ENCODE peak calls at places on chromosome 19, in six cellular contexts. I is adrenal gland, Q is psoas muscle, F is HCT116, S is trophoblast cell, X is tibial artery. R is an unnamed sample.

GRCh38 chr19:41479757-41480191 is 36.8 kb downstream of the ERICH4 start:
- DNase-seq in I (peak; percentile 93), F (no peak), X (peak; percentile 74), Q (no peak), S (no peak), R (no peak)

GRCh38 chr19:21602105-21602658 is 96.8 kb downstream of the ZNF429 start:
- DNase-seq in X (no peak), I (no peak), F (no peak), S (no peak), Q (no peak), R (no peak)

GRCh38 chr19:1811472-1811894 is 593 bp downstream of the ATP8B3 start:
- DNase-seq in S (peak; percentile 92), F (peak; percentile 90), Q (peak; percentile 86), I (peak; percentile 96), X (peak; percentile 91), R (no peak)

GRCh38 chr19:14502334-14503092 is 6.6 kb upstream of the GIPC1 start:
- DNase-seq in F (no peak), X (no peak), S (peak; percentile 94), I (no peak), Q (no peak), R (no peak)

GRCh38 chr19:45577111-45577905 is 7.3 kb downstream of the OPA3 start:
- DNase-seq in Q (peak; percentile 80), X (no peak), F (no peak), I (peak; percentile 75), S (peak; percentile 97), R (peak; percentile 80)

GRCh38 chr19:13983213-13983889 is 22.8 kb downstream of the RFX1 start:
- DNase-seq in Q (no peak), F (no peak), I (no peak), X (no peak), S (no peak), R (no peak)

GRCh38 chr19:16566161-16566560 is 6.1 kb downstream of the SLC35E1 start:
- DNase-seq in S (no peak), I (no peak), Q (no peak), X (no peak), F (no peak), R (no peak)

GRCh38 chr19:46881092-46881491 is 20.3 kb downstream of the ARHGAP35 start:
- DNase-seq in Q (no peak), X (no peak), S (no peak), F (no peak), I (no peak), R (no peak)

GRCh38 chr19:13953021-13953531 is 767 bp downstream of the DCAF15 start:
- DNase-seq in Q (no peak), X (no peak), I (no peak), F (no peak), S (no peak), R (no peak)

GRCh38 chr19:33434886-33435705 is 61.6 kb downstream of the CEBPG start:
- DNase-seq in Q (peak; percentile 38), S (no peak), I (no peak), F (no peak), X (no peak), R (no peak)

GRCh38 chr19:3804429-3804828 is 18.2 kb upstream of the MATK start:
- DNase-seq in S (no peak), I (no peak), X (no peak), Q (no peak), F (no peak), R (no peak)

GRCh38 chr19:14542721-14543328 is 13.4 kb downstream of the TECR start:
- DNase-seq in X (no peak), S (no peak), I (no peak), Q (no peak), F (no peak), R (no peak)

GRCh38 chr19:38049105-38049649 is 142.2 kb downstream of the SIPA1L3 start:
- DNase-seq in F (no peak), X (no peak), Q (no peak), I (peak; percentile 29), S (no peak), R (no peak)

GRCh38 chr19:46629546-46630025 is 4.7 kb upstream of the PTGIR start:
- DNase-seq in I (no peak), F (no peak), X (no peak), Q (no peak), S (no peak), R (no peak)

GRCh38 chr19:18725755-18726416 is 42.4 kb downstream of the CRTC1 start:
- DNase-seq in Q (peak; percentile 84), F (no peak), S (no peak), I (no peak), X (no peak), R (no peak)

GRCh38 chr19:12956446-12957388 is at the start of gene GADD45GIP1:
- DNase-seq in Q (peak; percentile 89), F (peak; percentile 67), I (peak; percentile 82), X (peak; percentile 83), S (peak; percentile 83), R (no peak)

GRCh38 chr19:49133621-49134454 is 14.5 kb downstream of the PPFIA3 start:
- DNase-seq in Q (no peak), I (peak; percentile 86), F (no peak), S (peak; percentile 36), X (no peak), R (no peak)

GRCh38 chr19:17762505-17763229 is 11.4 kb downstream of the FCHO1 start:
- DNase-seq in X (no peak), F (no peak), Q (no peak), I (peak; percentile 56), S (peak; percentile 51), R (no peak)

GRCh38 chr19:12788682-12789097 is 2.6 kb upstream of the JUNB start:
- DNase-seq in X (peak; percentile 93), Q (peak; percentile 90), F (no peak), I (peak; percentile 89), S (peak; percentile 15), R (no peak)

GRCh38 chr19:34639491-34640085 is 37.4 kb downstream of the SCGB2B2 start:
- DNase-seq in Q (no peak), F (peak; percentile 53), S (peak; percentile 80), X (no peak), I (peak; percentile 71), R (peak; percentile 20)

GRCh38 chr19:823565-824121 is 1.9 kb upstream of the PLPPR3 start:
- DNase-seq in Q (no peak), F (no peak), I (no peak), X (no peak), S (no peak), R (no peak)

GRCh38 chr19:15418112-15418587 is 638 bp downstream of the AKAP8L start:
- DNase-seq in F (no peak), Q (no peak), X (no peak), I (peak; percentile 57), S (peak; percentile 27), R (no peak)

DNA sequence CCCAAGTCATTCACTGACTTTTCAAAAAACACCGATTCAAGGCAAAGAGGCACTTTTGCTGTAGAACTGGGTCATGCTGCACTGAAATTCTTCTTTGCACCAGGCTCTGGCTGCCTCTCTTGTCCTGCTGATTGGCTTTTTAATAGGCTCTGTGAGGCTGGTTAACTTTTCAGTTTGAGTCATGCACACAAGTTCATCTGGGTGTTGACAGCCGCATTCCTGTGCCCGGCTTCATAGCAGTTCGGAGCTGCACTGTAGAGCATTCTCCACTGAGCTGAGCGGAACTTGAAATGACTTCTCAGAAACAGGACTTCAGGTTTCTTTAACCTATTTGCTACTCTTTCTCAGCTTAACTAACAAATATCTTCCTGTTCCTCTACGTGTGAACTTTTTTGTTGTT is 978.3 kb downstream of the UQCRFS1 start:
- DNase-seq in F (no peak), S (no peak), I (no peak), X (no peak), Q (no peak), R (no peak)
- H3K9me3 ChIP-seq in F (peaks cover 43% of the 10 kb centered on the region), S (no peaks in the 10 kb centered on the region), I (no peaks in the 10 kb centered on the region), X (no peaks in the 10 kb centered on the region), Q (no peaks in the 10 kb centered on the region), R (peaks cover 45% of the 10 kb centered on the region)

GRCh38 chr19:54708781-54709180 is 15.5 kb upstream of the KIR3DL3 start:
- DNase-seq in Q (no peak), X (no peak), F (no peak), S (no peak), I (no peak), R (no peak)

GRCh38 chr19:54707932-54708331 is 16.3 kb upstream of the KIR3DL3 start:
- DNase-seq in S (no peak), I (no peak), Q (no peak), F (no peak), X (no peak), R (no peak)

DNA sequence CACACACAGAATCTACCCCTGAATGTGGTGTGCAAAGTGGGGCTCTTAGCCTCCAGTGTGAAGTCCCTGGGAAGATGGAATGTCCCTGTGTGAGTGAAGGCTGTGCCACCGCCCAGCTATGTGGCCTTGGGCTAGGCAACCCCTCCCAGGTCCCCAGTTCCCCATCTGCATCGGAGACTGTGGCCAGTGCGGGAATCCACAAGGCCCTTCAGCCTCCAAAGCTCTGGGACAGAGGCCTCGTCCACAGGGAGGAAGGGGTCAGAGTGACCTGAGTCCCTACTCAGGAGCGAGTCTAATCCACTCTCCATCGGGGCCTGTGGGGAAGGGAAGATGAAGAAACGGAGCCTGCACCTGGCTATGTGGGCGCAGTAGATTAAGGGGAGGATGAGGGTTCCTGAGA is 19.3 kb upstream of the KIR3DL3 start:
- DNase-seq in Q (no peak), X (no peak), I (no peak), S (no peak), F (no peak), R (no peak)
- H3K9me3 ChIP-seq in Q (no peaks in the 10 kb centered on the region), X (no peaks in the 10 kb centered on the region), I (no peaks in the 10 kb centered on the region), S (peaks cover 59% of the 10 kb centered on the region), F (no peaks in the 10 kb centered on the region), R (peaks cover 71% of the 10 kb centered on the region)

DNA sequence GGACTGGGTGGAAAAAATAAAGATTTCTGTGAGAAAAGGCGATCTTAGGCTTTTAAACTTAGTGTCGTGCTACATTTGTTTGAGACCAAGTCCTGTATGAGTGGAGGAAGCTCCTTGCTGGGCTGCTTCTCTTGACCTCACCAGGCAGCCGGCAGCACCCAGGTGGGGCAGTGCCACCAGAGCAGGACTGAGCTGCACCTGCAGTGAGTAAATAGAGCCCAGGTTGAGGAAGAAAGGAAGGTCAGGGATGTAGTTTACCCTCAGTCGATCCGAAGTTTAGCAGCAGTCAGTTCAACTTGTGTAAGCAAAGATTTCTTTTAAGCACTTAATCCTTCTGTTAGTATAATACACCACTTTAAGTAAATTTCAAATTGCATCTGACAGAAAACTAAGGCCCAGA is 13.6 kb downstream of the HNRNPM start:
- DNase-seq in S (no peak), Q (no peak), X (no peak), F (no peak), I (no peak), R (no peak)
- H3K9me3 ChIP-seq in S (no peaks in the 10 kb centered on the region), Q (no peaks in the 10 kb centered on the region), X (no peaks in the 10 kb centered on the region), F (no peaks in the 10 kb centered on the region), I (no peaks in the 10 kb centered on the region), R (no peaks in the 10 kb centered on the region)

GRCh38 chr19:52370341-52370710 is 603 bp downstream of the ZNF880 start:
- DNase-seq in S (no peak), F (no peak), X (no peak), Q (no peak), I (no peak), R (no peak)
- H3K9me3 ChIP-seq in S (peaks cover 8% of the 10 kb centered on the region), F (peaks cover 14% of the 10 kb centered on the region), X (peaks cover 30% of the 10 kb centered on the region), Q (peaks cover 33% of the 10 kb centered on the region), I (peaks cover 6% of the 10 kb centered on the region), R (peaks cover 65% of the 10 kb centered on the region)

GRCh38 chr19:30360378-30361106 is 11.6 kb upstream of the ZNF536 start:
- DNase-seq in F (no peak), X (no peak), I (no peak), Q (no peak), S (no peak), R (no peak)
- H3K9me3 ChIP-seq in F (no peaks in the 10 kb centered on the region), X (no peaks in the 10 kb centered on the region), I (no peaks in the 10 kb centered on the region), Q (no peaks in the 10 kb centered on the region), S (no peaks in the 10 kb centered on the region), R (peaks cover 76% of the 10 kb centered on the region)

R was measured in AG04450.